ENCODE peak calls at places on chromosomes 11 and 22, in ten cellular contexts. Q is stimulated activated CD4-positive, alpha-beta T cell treated with anti-CD3 and anti-CD28 coated beads, Interleukin-12 subunit alpha, Interleukin-12 subunit beta, amount 100 ng/mL, for 4 hours; S is nephron progenitor cell; M is NCI-H1694 treated with DMSO at 0.1 percent for 48 hours; D is COR-L47; J is SW480; U is gastrocnemius medialis; Z is dorsolateral prefrontal cortex; R is activated effector memory CD4-positive, alpha-beta T cell treated with Interleukin-2 at 50 U/mL for 16 hours; N is colonic mucosa. W is an unnamed sample.

GRCh38 chr11:107050126-107050525 is 31.9 kb upstream of the GUCY1A2 start:
- DNase-seq in Q (no peak), S (no peak), M (no peak), D (no peak), J (no peak), U (no peak), Z (no peak), R (no peak), N (no peak), W (no peak)

GRCh38 chr22:44413211-44413610 is 84.8 kb downstream of the RTL6 start:
- DNase-seq in Q (no peak), S (no peak), M (no peak), D (no peak), J (no peak), U (no peak), Z (no peak), R (no peak), N (no peak), W (no peak)

GRCh38 chr11:123478352-123478986 is 48.4 kb downstream of the GRAMD1B start:
- DNase-seq in Q (peak; percentile 4), S (peak; percentile 50), M (peak; percentile 54), D (peak; percentile 71), J (peak; percentile 80), U (no peak), Z (peak; percentile 56), R (peak; percentile 8), N (peak; percentile 38), W (peak; percentile 93)

GRCh38 chr11:118930152-118930712 is 4.5 kb upstream of the BCL9L start:
- DNase-seq in Q (peak; percentile 83), S (peak; percentile 89), M (peak; percentile 30), D (peak; percentile 92), J (peak; percentile 97), U (peak; percentile 70), Z (peak; percentile 80), R (peak; percentile 78), N (peak; percentile 98), W (peak; percentile 97)

GRCh38 chr11:34065505-34066203 is 14.1 kb downstream of the CAPRIN1 start:
- DNase-seq in Q (no peak), S (no peak), M (no peak), D (no peak), J (peak; percentile 69), U (no peak), Z (no peak), R (no peak), N (no peak), W (no peak)

GRCh38 chr11:75469785-75470405 is 36.9 kb upstream of the KLHL35 start:
- DNase-seq in Q (no peak), S (no peak), M (no peak), D (no peak), J (no peak), U (no peak), Z (no peak), R (no peak), N (no peak), W (no peak)

GRCh38 chr11:124875401-124875800 is 10.2 kb downstream of the ROBO3 start:
- DNase-seq in Q (no peak), S (no peak), M (no peak), D (no peak), J (no peak), U (no peak), Z (no peak), R (no peak), N (no peak), W (no peak)

GRCh38 chr11:63210111-63210510 is 33.3 kb downstream of the SLC22A25 start:
- DNase-seq in Q (no peak), S (no peak), M (no peak), D (no peak), J (no peak), U (no peak), Z (no peak), R (no peak), N (no peak), W (no peak)

GRCh38 chr11:130816941-130817607 is 99.2 kb downstream of the SNX19 start:
- DNase-seq in Q (no peak), S (no peak), M (no peak), D (no peak), J (no peak), U (no peak), Z (no peak), R (no peak), N (no peak), W (no peak)

GRCh38 chr11:119990306-119991021 is 147.4 kb downstream of the TRIM29 start:
- DNase-seq in Q (no peak), S (no peak), M (no peak), D (no peak), J (no peak), U (no peak), Z (peak; percentile 97), R (no peak), N (no peak), W (peak; percentile 20)

GRCh38 chr11:9529333-9529648 is 44.2 kb upstream of the WEE1 start:
- DNase-seq in Q (no peak), S (no peak), M (peak; percentile 21), D (no peak), J (no peak), U (no peak), Z (no peak), R (no peak), N (peak; percentile 68), W (no peak)

GRCh38 chr11:92550411-92550810 is 325.8 kb downstream of the FAT3 start:
- DNase-seq in Q (no peak), S (no peak), M (no peak), D (peak; percentile 95), J (no peak), U (no peak), Z (no peak), R (no peak), N (no peak), W (peak; percentile 41)

GRCh38 chr11:18245396-18245795 is 3.1 kb downstream of the SAA2 start:
- DNase-seq in Q (no peak), S (no peak), M (no peak), D (no peak), J (no peak), U (no peak), Z (no peak), R (no peak), N (no peak), W (no peak)

GRCh38 chr11:32840587-32840986 is 10.9 kb downstream of the PRRG4 start:
- DNase-seq in Q (no peak), S (no peak), M (no peak), D (no peak), J (no peak), U (no peak), Z (no peak), R (no peak), N (no peak), W (no peak)

GRCh38 chr11:12075822-12076821 is 34.3 kb upstream of the MICAL2 start:
- DNase-seq in Q (no peak), S (no peak), M (no peak), D (no peak), J (no peak), U (peak; percentile 61), Z (no peak), R (no peak), N (no peak), W (peak; percentile 90)

GRCh38 chr22:37133304-37134018 is 16.3 kb downstream of the IL2RB start:
- DNase-seq in Q (no peak), S (no peak), M (no peak), D (no peak), J (no peak), U (no peak), Z (no peak), R (no peak), N (no peak), W (no peak)

GRCh38 chr22:30872282-30873041 is 96.1 kb downstream of the MORC2 start:
- DNase-seq in Q (no peak), S (no peak), M (no peak), D (peak; percentile 31), J (no peak), U (no peak), Z (peak; percentile 50), R (no peak), N (no peak), W (no peak)